ENCODE peak calls at places on chromosomes 13 and 19, in ten cellular contexts. One of them, this sample, is unnamed.

GRCh38 chr19:15257782-15258181 is 25.5 kb upstream of the EPHX3 start:
- DNase-seq in adipocyte: no peak
- DNase-seq in Daoy: no peak
- DNase-seq in uterus: no peak
- DNase-seq in EH: no peak
- DNase-seq in COLO829: no peak
- DNase-seq in HTR-8/SVneo: no peak
- DNase-seq in ACHN: no peak
- DNase-seq in epithelial cell of esophagus: no peak
- DNase-seq in naive thymus-derived CD4-positive, alpha-beta T cell: no peak
- DNase-seq in this sample: no peak

GRCh38 chr13:31909889-31910551 is 121.6 kb upstream of the FRY start:
- DNase-seq in adipocyte: peak; percentile 91
- DNase-seq in Daoy: peak; percentile 50
- DNase-seq in uterus: peak; percentile 41
- DNase-seq in EH: peak; percentile 76
- DNase-seq in COLO829: peak; percentile 39
- DNase-seq in HTR-8/SVneo: peak; percentile 8
- DNase-seq in ACHN: peak; percentile 54
- DNase-seq in epithelial cell of esophagus: peak; percentile 72
- DNase-seq in naive thymus-derived CD4-positive, alpha-beta T cell: peak; percentile 33
- DNase-seq in this sample: peak; percentile 81

GRCh38 chr13:110250258-110250891 is 56.6 kb downstream of the COL4A1 start:
- DNase-seq in adipocyte: peak; percentile 82
- DNase-seq in Daoy: no peak
- DNase-seq in uterus: peak; percentile 70
- DNase-seq in EH: peak; percentile 91
- DNase-seq in COLO829: no peak
- DNase-seq in HTR-8/SVneo: no peak
- DNase-seq in ACHN: no peak
- DNase-seq in epithelial cell of esophagus: peak; percentile 53
- DNase-seq in naive thymus-derived CD4-positive, alpha-beta T cell: no peak
- DNase-seq in this sample: peak; percentile 89

GRCh38 chr13:44825951-44826350 is 163.3 kb downstream of the NUFIP1 start:
- DNase-seq in adipocyte: no peak
- DNase-seq in Daoy: no peak
- DNase-seq in uterus: no peak
- DNase-seq in EH: no peak
- DNase-seq in COLO829: no peak
- DNase-seq in HTR-8/SVneo: no peak
- DNase-seq in ACHN: no peak
- DNase-seq in epithelial cell of esophagus: no peak
- DNase-seq in naive thymus-derived CD4-positive, alpha-beta T cell: no peak
- DNase-seq in this sample: no peak

GRCh38 chr19:46976845-46977320 is 42.8 kb upstream of the NPAS1 start:
- DNase-seq in adipocyte: peak; percentile 70
- DNase-seq in Daoy: peak; percentile 84
- DNase-seq in uterus: peak; percentile 52
- DNase-seq in EH: peak; percentile 96
- DNase-seq in COLO829: no peak
- DNase-seq in HTR-8/SVneo: no peak
- DNase-seq in ACHN: peak; percentile 77
- DNase-seq in epithelial cell of esophagus: no peak
- DNase-seq in naive thymus-derived CD4-positive, alpha-beta T cell: no peak
- DNase-seq in this sample: peak; percentile 86

GRCh38 chr19:23093832-23094231 is 23.0 kb upstream of the ZNF730 start:
- DNase-seq in adipocyte: no peak
- DNase-seq in Daoy: no peak
- DNase-seq in uterus: no peak
- DNase-seq in EH: no peak
- DNase-seq in COLO829: no peak
- DNase-seq in HTR-8/SVneo: no peak
- DNase-seq in ACHN: no peak
- DNase-seq in epithelial cell of esophagus: no peak
- DNase-seq in naive thymus-derived CD4-positive, alpha-beta T cell: no peak
- DNase-seq in this sample: no peak

GRCh38 chr19:1865172-1866010 is 2.0 kb upstream of the KLF16 start:
- DNase-seq in adipocyte: no peak
- DNase-seq in Daoy: no peak
- DNase-seq in uterus: no peak
- DNase-seq in EH: no peak
- DNase-seq in COLO829: no peak
- DNase-seq in HTR-8/SVneo: no peak
- DNase-seq in ACHN: no peak
- DNase-seq in epithelial cell of esophagus: no peak
- DNase-seq in naive thymus-derived CD4-positive, alpha-beta T cell: no peak
- DNase-seq in this sample: no peak

GRCh38 chr19:37893845-37894575 is 12.4 kb downstream of the WDR87 start:
- DNase-seq in adipocyte: no peak
- DNase-seq in Daoy: no peak
- DNase-seq in uterus: no peak
- DNase-seq in EH: no peak
- DNase-seq in COLO829: no peak
- DNase-seq in HTR-8/SVneo: no peak
- DNase-seq in ACHN: no peak
- DNase-seq in epithelial cell of esophagus: no peak
- DNase-seq in naive thymus-derived CD4-positive, alpha-beta T cell: no peak
- DNase-seq in this sample: no peak

GRCh38 chr19:30448386-30449130 is 76.4 kb downstream of the ZNF536 start:
- DNase-seq in adipocyte: no peak
- DNase-seq in Daoy: no peak
- DNase-seq in uterus: no peak
- DNase-seq in EH: no peak
- DNase-seq in COLO829: no peak
- DNase-seq in HTR-8/SVneo: no peak
- DNase-seq in ACHN: no peak
- DNase-seq in epithelial cell of esophagus: no peak
- DNase-seq in naive thymus-derived CD4-positive, alpha-beta T cell: no peak
- DNase-seq in this sample: peak; percentile 5

GRCh38 chr13:99269627-99270252 is 11.6 kb upstream of the GPR18 start:
- DNase-seq in adipocyte: peak; percentile 81
- DNase-seq in Daoy: peak; percentile 12
- DNase-seq in uterus: no peak
- DNase-seq in EH: peak; percentile 69
- DNase-seq in COLO829: no peak
- DNase-seq in HTR-8/SVneo: peak; percentile 17
- DNase-seq in ACHN: peak; percentile 59
- DNase-seq in epithelial cell of esophagus: peak; percentile 55
- DNase-seq in naive thymus-derived CD4-positive, alpha-beta T cell: no peak
- DNase-seq in this sample: peak; percentile 84

GRCh38 chr13:95002126-95002525 is 289.8 kb upstream of the SOX21 start:
- DNase-seq in adipocyte: no peak
- DNase-seq in Daoy: no peak
- DNase-seq in uterus: no peak
- DNase-seq in EH: no peak
- DNase-seq in COLO829: no peak
- DNase-seq in HTR-8/SVneo: no peak
- DNase-seq in ACHN: no peak
- DNase-seq in epithelial cell of esophagus: no peak
- DNase-seq in naive thymus-derived CD4-positive, alpha-beta T cell: no peak
- DNase-seq in this sample: no peak

GRCh38 chr19:18153555-18154134 is 682 bp downstream of the PIK3R2 start:
- DNase-seq in adipocyte: peak; percentile 66
- DNase-seq in Daoy: no peak
- DNase-seq in uterus: no peak
- DNase-seq in EH: peak; percentile 19
- DNase-seq in COLO829: no peak
- DNase-seq in HTR-8/SVneo: no peak
- DNase-seq in ACHN: no peak
- DNase-seq in epithelial cell of esophagus: no peak
- DNase-seq in naive thymus-derived CD4-positive, alpha-beta T cell: peak; percentile 59
- DNase-seq in this sample: peak; percentile 51

GRCh38 chr19:1183543-1184172 is 9.6 kb upstream of the SBNO2 start:
- DNase-seq in adipocyte: peak; percentile 57
- DNase-seq in Daoy: peak; percentile 88
- DNase-seq in uterus: no peak
- DNase-seq in EH: peak; percentile 62
- DNase-seq in COLO829: no peak
- DNase-seq in HTR-8/SVneo: peak; percentile 76
- DNase-seq in ACHN: peak; percentile 69
- DNase-seq in epithelial cell of esophagus: peak; percentile 84
- DNase-seq in naive thymus-derived CD4-positive, alpha-beta T cell: no peak
- DNase-seq in this sample: no peak

GRCh38 chr19:1942078-1942933 is 1.3 kb downstream of the CSNK1G2 start:
- DNase-seq in adipocyte: peak; percentile 88
- DNase-seq in Daoy: peak; percentile 87
- DNase-seq in uterus: peak; percentile 66
- DNase-seq in EH: peak; percentile 74
- DNase-seq in COLO829: peak; percentile 53
- DNase-seq in HTR-8/SVneo: peak; percentile 60
- DNase-seq in ACHN: peak; percentile 68
- DNase-seq in epithelial cell of esophagus: peak; percentile 74
- DNase-seq in naive thymus-derived CD4-positive, alpha-beta T cell: peak; percentile 84
- DNase-seq in this sample: peak; percentile 82

GRCh38 chr13:75480691-75481175 is 1.2 kb downstream of the TBC1D4 start:
- DNase-seq in adipocyte: peak; percentile 63
- DNase-seq in Daoy: peak; percentile 42
- DNase-seq in uterus: peak; percentile 44
- DNase-seq in EH: peak; percentile 37
- DNase-seq in COLO829: no peak
- DNase-seq in HTR-8/SVneo: no peak
- DNase-seq in ACHN: peak; percentile 61
- DNase-seq in epithelial cell of esophagus: peak; percentile 94
- DNase-seq in naive thymus-derived CD4-positive, alpha-beta T cell: peak; percentile 45
- DNase-seq in this sample: peak; percentile 61

GRCh38 chr19:54017266-54017665 is 25.8 kb downstream of the CACNG6 start:
- DNase-seq in adipocyte: no peak
- DNase-seq in Daoy: peak; percentile 52
- DNase-seq in uterus: no peak
- DNase-seq in EH: peak; percentile 59
- DNase-seq in COLO829: no peak
- DNase-seq in HTR-8/SVneo: no peak
- DNase-seq in ACHN: no peak
- DNase-seq in epithelial cell of esophagus: peak; percentile 10
- DNase-seq in naive thymus-derived CD4-positive, alpha-beta T cell: no peak
- DNase-seq in this sample: peak; percentile 48

GRCh38 chr19:39083599-39083982 is 577 bp upstream of the ACP7 start:
- DNase-seq in adipocyte: no peak
- DNase-seq in Daoy: no peak
- DNase-seq in uterus: no peak
- DNase-seq in EH: no peak
- DNase-seq in COLO829: no peak
- DNase-seq in HTR-8/SVneo: no peak
- DNase-seq in ACHN: no peak
- DNase-seq in epithelial cell of esophagus: peak; percentile 44
- DNase-seq in naive thymus-derived CD4-positive, alpha-beta T cell: no peak
- DNase-seq in this sample: peak; percentile 16

GRCh38 chr13:106701810-106702341 is 133.9 kb upstream of the ARGLU1 start:
- DNase-seq in adipocyte: no peak
- DNase-seq in Daoy: no peak
- DNase-seq in uterus: no peak
- DNase-seq in EH: no peak
- DNase-seq in COLO829: no peak
- DNase-seq in HTR-8/SVneo: no peak
- DNase-seq in ACHN: no peak
- DNase-seq in epithelial cell of esophagus: no peak
- DNase-seq in naive thymus-derived CD4-positive, alpha-beta T cell: no peak
- DNase-seq in this sample: no peak

GRCh38 chr13:28820099-28821051 is at the start of gene MTUS2:
- DNase-seq in adipocyte: peak; percentile 19
- DNase-seq in Daoy: peak; percentile 11
- DNase-seq in uterus: no peak
- DNase-seq in EH: no peak
- DNase-seq in COLO829: no peak
- DNase-seq in HTR-8/SVneo: no peak
- DNase-seq in ACHN: no peak
- DNase-seq in epithelial cell of esophagus: peak; percentile 18
- DNase-seq in naive thymus-derived CD4-positive, alpha-beta T cell: peak; percentile 66
- DNase-seq in this sample: peak; percentile 15

GRCh38 chr13:89066868-89067466 is 1395.8 kb downstream of the SLITRK5 start:
- DNase-seq in adipocyte: peak; percentile 0
- DNase-seq in Daoy: peak; percentile 3
- DNase-seq in uterus: no peak
- DNase-seq in EH: no peak
- DNase-seq in COLO829: peak; percentile 13
- DNase-seq in HTR-8/SVneo: peak; percentile 3
- DNase-seq in ACHN: peak; percentile 55
- DNase-seq in epithelial cell of esophagus: peak; percentile 77
- DNase-seq in naive thymus-derived CD4-positive, alpha-beta T cell: no peak
- DNase-seq in this sample: peak; percentile 46

GRCh38 chr19:45507864-45508680 is 793 bp downstream of the VASP start:
- DNase-seq in adipocyte: peak; percentile 57
- DNase-seq in Daoy: peak; percentile 78
- DNase-seq in uterus: peak; percentile 58
- DNase-seq in EH: peak; percentile 46
- DNase-seq in COLO829: no peak
- DNase-seq in HTR-8/SVneo: no peak
- DNase-seq in ACHN: peak; percentile 22
- DNase-seq in epithelial cell of esophagus: peak; percentile 50
- DNase-seq in naive thymus-derived CD4-positive, alpha-beta T cell: peak; percentile 55
- DNase-seq in this sample: peak; percentile 65

GRCh38 chr19:35883920-35884319 is 15.5 kb downstream of the APLP1 start:
- DNase-seq in adipocyte: no peak
- DNase-seq in Daoy: no peak
- DNase-seq in uterus: no peak
- DNase-seq in EH: no peak
- DNase-seq in COLO829: no peak
- DNase-seq in HTR-8/SVneo: no peak
- DNase-seq in ACHN: no peak
- DNase-seq in epithelial cell of esophagus: no peak
- DNase-seq in naive thymus-derived CD4-positive, alpha-beta T cell: no peak
- DNase-seq in this sample: no peak

GRCh38 chr19:12969292-12969988 is at the start of gene DAND5:
- DNase-seq in adipocyte: no peak
- DNase-seq in Daoy: no peak
- DNase-seq in uterus: no peak
- DNase-seq in EH: peak; percentile 21
- DNase-seq in COLO829: no peak
- DNase-seq in HTR-8/SVneo: no peak
- DNase-seq in ACHN: no peak
- DNase-seq in epithelial cell of esophagus: no peak
- DNase-seq in naive thymus-derived CD4-positive, alpha-beta T cell: no peak
- DNase-seq in this sample: no peak